ENCODE peak calls at places on chromosomes 12 and 14, in six cellular contexts. One of them, this sample, is unnamed.
A peak's percentile ranks its signal among the peaks of the same experiment; 100 is the strongest.

GRCh38 chr12:3311027-3311402 is 180.0 kb upstream of the PRMT8 start:
- DNase-seq in T47D: no peak
- DNase-seq in HCT116: peak; percentile 83
- DNase-seq in SK-N-SH: no peak
- DNase-seq in GM12878: no peak
- DNase-seq in K562: no peak
- DNase-seq in this sample: no peak

GRCh38 chr14:105138021-105138541 is 30.5 kb downstream of the JAG2 start:
- DNase-seq in T47D: no peak
- DNase-seq in HCT116: no peak
- DNase-seq in SK-N-SH: peak; percentile 26
- DNase-seq in GM12878: no peak
- DNase-seq in K562: no peak
- DNase-seq in this sample: no peak

GRCh38 chr12:132459270-132459669 is 30.7 kb upstream of the FBRSL1 start:
- DNase-seq in T47D: peak; percentile 41
- DNase-seq in HCT116: no peak
- DNase-seq in SK-N-SH: no peak
- DNase-seq in GM12878: no peak
- DNase-seq in K562: no peak
- DNase-seq in this sample: no peak

GRCh38 chr14:98210045-98210678 is 1061.8 kb downstream of the BCL11B start:
- DNase-seq in T47D: no peak
- DNase-seq in HCT116: no peak
- DNase-seq in SK-N-SH: no peak
- DNase-seq in GM12878: no peak
- DNase-seq in K562: no peak
- DNase-seq in this sample: no peak

GRCh38 chr14:68792022-68792829 is 641 bp downstream of the ZFP36L1 start:
- DNase-seq in T47D: peak; percentile 75
- DNase-seq in HCT116: no peak
- DNase-seq in SK-N-SH: no peak
- DNase-seq in GM12878: no peak
- DNase-seq in K562: peak; percentile 26
- DNase-seq in this sample: no peak

GRCh38 chr14:29607129-29607528 is 320.5 kb downstream of the PRKD1 start:
- DNase-seq in T47D: no peak
- DNase-seq in HCT116: no peak
- DNase-seq in SK-N-SH: no peak
- DNase-seq in GM12878: no peak
- DNase-seq in K562: no peak
- DNase-seq in this sample: no peak

GRCh38 chr12:119314290-119314689 is 20.2 kb upstream of the CCDC60 start:
- DNase-seq in T47D: no peak
- DNase-seq in HCT116: no peak
- DNase-seq in SK-N-SH: no peak
- DNase-seq in GM12878: no peak
- DNase-seq in K562: peak; percentile 69
- DNase-seq in this sample: no peak

GRCh38 chr12:94336201-94336915 is 123.3 kb downstream of the CEP83 start:
- DNase-seq in T47D: no peak
- DNase-seq in HCT116: no peak
- DNase-seq in SK-N-SH: no peak
- DNase-seq in GM12878: no peak
- DNase-seq in K562: no peak
- DNase-seq in this sample: no peak

GRCh38 chr12:67804168-67804567 is 155.6 kb downstream of the DYRK2 start:
- DNase-seq in T47D: no peak
- DNase-seq in HCT116: no peak
- DNase-seq in SK-N-SH: no peak
- DNase-seq in GM12878: no peak
- DNase-seq in K562: no peak
- DNase-seq in this sample: no peak

GRCh38 chr14:98886982-98887381 is 385.0 kb downstream of the BCL11B start:
- DNase-seq in T47D: no peak
- DNase-seq in HCT116: no peak
- DNase-seq in SK-N-SH: no peak
- DNase-seq in GM12878: no peak
- DNase-seq in K562: no peak
- DNase-seq in this sample: no peak

GRCh38 chr12:52434096-52434733 is at the start of gene KRT75:
- DNase-seq in T47D: no peak
- DNase-seq in HCT116: no peak
- DNase-seq in SK-N-SH: no peak
- DNase-seq in GM12878: no peak
- DNase-seq in K562: no peak
- DNase-seq in this sample: no peak

GRCh38 chr12:93860659-93861373 is 183.6 kb downstream of the CRADD start:
- DNase-seq in T47D: peak; percentile 16
- DNase-seq in HCT116: no peak
- DNase-seq in SK-N-SH: no peak
- DNase-seq in GM12878: no peak
- DNase-seq in K562: no peak
- DNase-seq in this sample: no peak

GRCh38 chr12:2574536-2574935 is 220.2 kb upstream of the FKBP4 start:
- DNase-seq in T47D: no peak
- DNase-seq in HCT116: no peak
- DNase-seq in SK-N-SH: no peak
- DNase-seq in GM12878: no peak
- DNase-seq in K562: no peak
- DNase-seq in this sample: no peak

GRCh38 chr14:58826845-58827686 is 189.3 kb downstream of the DACT1 start:
- DNase-seq in T47D: peak; percentile 39
- DNase-seq in HCT116: no peak
- DNase-seq in SK-N-SH: no peak
- DNase-seq in GM12878: no peak
- DNase-seq in K562: peak; percentile 8
- DNase-seq in this sample: no peak

GRCh38 chr12:65123435-65124063 is 2.4 kb upstream of the WIF1 start:
- DNase-seq in T47D: peak; percentile 54
- DNase-seq in HCT116: no peak
- DNase-seq in SK-N-SH: peak; percentile 15
- DNase-seq in GM12878: peak; percentile 8
- DNase-seq in K562: no peak
- DNase-seq in this sample: no peak

GRCh38 chr12:132631357-132632065 is 12.9 kb downstream of the P2RX2 start:
- DNase-seq in T47D: no peak
- DNase-seq in HCT116: no peak
- DNase-seq in SK-N-SH: no peak
- DNase-seq in GM12878: no peak
- DNase-seq in K562: no peak
- DNase-seq in this sample: no peak

GRCh38 chr14:91154851-91155625 is 41.2 kb downstream of the DGLUCY start:
- DNase-seq in T47D: peak; percentile 69
- DNase-seq in HCT116: peak; percentile 29
- DNase-seq in SK-N-SH: peak; percentile 40
- DNase-seq in GM12878: no peak
- DNase-seq in K562: peak; percentile 27
- DNase-seq in this sample: no peak

GRCh38 chr14:60722163-60722835 is 1.9 kb downstream of the SIX4 start:
- DNase-seq in T47D: peak; percentile 74
- DNase-seq in HCT116: no peak
- DNase-seq in SK-N-SH: peak; percentile 58
- DNase-seq in GM12878: no peak
- DNase-seq in K562: peak; percentile 18
- DNase-seq in this sample: peak; percentile 82

GRCh38 chr14:27608377-27608776 is 1010.5 kb upstream of the NOVA1 start:
- DNase-seq in T47D: peak; percentile 36
- DNase-seq in HCT116: no peak
- DNase-seq in SK-N-SH: no peak
- DNase-seq in GM12878: no peak
- DNase-seq in K562: no peak
- DNase-seq in this sample: no peak

GRCh38 chr12:58368001-58368400 is 426.6 kb downstream of the ATP23 start:
- DNase-seq in T47D: no peak
- DNase-seq in HCT116: no peak
- DNase-seq in SK-N-SH: no peak
- DNase-seq in GM12878: no peak
- DNase-seq in K562: no peak
- DNase-seq in this sample: no peak

GRCh38 chr12:46303039-46303666 is 34.3 kb upstream of the SLC38A1 start:
- DNase-seq in T47D: peak; percentile 72
- DNase-seq in HCT116: peak; percentile 18
- DNase-seq in SK-N-SH: peak; percentile 54
- DNase-seq in GM12878: peak; percentile 2
- DNase-seq in K562: peak; percentile 74
- DNase-seq in this sample: no peak
- TF ChIP-seq JUND in T47D: no peak
- TF ChIP-seq JUND in HCT116: no peak
- TF ChIP-seq JUND in SK-N-SH: no peak
- TF ChIP-seq JUND in GM12878: no peak
- TF ChIP-seq JUND in K562: no peak
- TF ChIP-seq JUND in this sample: no peak

GRCh38 chr14:72186461-72187035 is 254.3 kb downstream of the RGS6 start:
- DNase-seq in T47D: no peak
- DNase-seq in HCT116: no peak
- DNase-seq in SK-N-SH: no peak
- DNase-seq in GM12878: no peak
- DNase-seq in K562: no peak
- DNase-seq in this sample: no peak
- TF ChIP-seq JUND in T47D: no peak
- TF ChIP-seq JUND in HCT116: no peak
- TF ChIP-seq JUND in SK-N-SH: no peak
- TF ChIP-seq JUND in GM12878: no peak
- TF ChIP-seq JUND in K562: no peak
- TF ChIP-seq JUND in this sample: no peak

GRCh38 chr12:107405436-107405835 is 280.2 kb upstream of the PWP1 start:
- DNase-seq in T47D: no peak
- DNase-seq in HCT116: no peak
- DNase-seq in SK-N-SH: peak; percentile 60
- DNase-seq in GM12878: no peak
- DNase-seq in K562: no peak
- DNase-seq in this sample: no peak
- TF ChIP-seq JUND in T47D: no peak
- TF ChIP-seq JUND in HCT116: no peak
- TF ChIP-seq JUND in SK-N-SH: no peak
- TF ChIP-seq JUND in GM12878: no peak
- TF ChIP-seq JUND in K562: no peak
- TF ChIP-seq JUND in this sample: no peak

DNA sequence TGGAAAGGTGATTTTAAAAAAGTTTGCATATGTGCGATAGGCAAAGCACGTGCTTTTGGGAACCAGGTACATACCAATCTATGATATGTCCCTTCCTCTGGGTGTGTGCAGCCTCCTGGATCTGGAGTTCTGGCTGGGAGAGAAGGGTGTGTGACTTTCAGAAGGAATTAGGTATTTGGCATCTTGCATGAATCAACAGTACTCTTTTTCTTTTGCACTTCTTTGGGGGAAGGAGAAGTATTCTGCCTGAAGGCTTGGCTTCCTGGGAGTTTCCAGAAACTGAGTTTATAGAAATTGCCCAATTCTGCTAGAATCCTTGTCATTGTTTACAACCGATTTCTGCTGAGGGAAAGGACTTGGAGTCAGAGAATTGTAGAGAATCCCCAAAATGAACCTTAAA is 2.9 kb upstream of the CLMN start:
- DNase-seq in T47D: no peak
- DNase-seq in HCT116: no peak
- DNase-seq in SK-N-SH: no peak
- DNase-seq in GM12878: no peak
- DNase-seq in K562: no peak
- DNase-seq in this sample: no peak
- TF ChIP-seq JUND in T47D: no peak
- TF ChIP-seq JUND in HCT116: no peak
- TF ChIP-seq JUND in SK-N-SH: no peak
- TF ChIP-seq JUND in GM12878: no peak
- TF ChIP-seq JUND in K562: no peak
- TF ChIP-seq JUND in this sample: no peak

GRCh38 chr12:18224745-18225144 is 36.6 kb upstream of the PIK3C2G start:
- DNase-seq in T47D: peak; percentile 61
- DNase-seq in HCT116: peak; percentile 26
- DNase-seq in SK-N-SH: peak; percentile 1
- DNase-seq in GM12878: no peak
- DNase-seq in K562: no peak
- DNase-seq in this sample: peak; percentile 10
- TF ChIP-seq JUND in T47D: no peak
- TF ChIP-seq JUND in HCT116: no peak
- TF ChIP-seq JUND in SK-N-SH: no peak
- TF ChIP-seq JUND in GM12878: no peak
- TF ChIP-seq JUND in K562: no peak
- TF ChIP-seq JUND in this sample: no peak

DNA sequence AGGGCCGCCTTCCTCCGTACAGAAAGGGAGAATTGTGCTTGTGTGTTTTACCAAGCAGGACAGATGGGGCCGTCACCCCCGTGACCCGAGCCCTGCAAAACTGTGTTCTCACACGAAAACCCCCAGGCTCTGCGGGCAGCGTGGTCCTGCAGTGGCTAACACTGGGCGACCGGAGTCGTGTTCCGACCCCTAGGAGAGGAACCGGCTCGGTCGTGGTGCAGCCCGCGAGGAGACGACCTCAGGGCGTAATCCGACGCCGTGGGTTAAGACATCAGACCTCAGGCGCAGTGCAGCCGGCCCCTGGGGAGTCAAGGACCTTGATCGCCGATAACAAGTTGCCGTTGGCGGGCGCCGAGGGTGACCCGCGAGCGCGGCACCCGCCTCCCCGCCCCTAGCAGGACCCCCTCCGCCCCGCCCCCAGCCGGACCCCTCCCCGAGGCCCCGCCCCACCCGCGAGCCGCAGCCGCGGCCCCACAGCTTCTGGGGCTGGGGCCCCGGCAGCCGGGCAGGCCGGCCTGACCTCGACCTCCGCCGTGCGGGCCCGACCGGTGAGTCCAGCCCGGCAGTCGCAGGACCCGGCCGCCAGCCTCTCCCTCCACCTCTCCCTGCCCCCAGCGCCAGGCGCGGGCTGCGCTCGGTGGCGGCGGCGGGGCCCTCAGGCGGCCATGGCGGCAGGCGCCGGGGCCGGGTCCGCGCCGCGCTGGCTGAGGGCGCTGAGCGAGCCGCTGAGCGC is at the start of gene CHPT1:
- DNase-seq in T47D: peak; percentile 69
- DNase-seq in HCT116: no peak
- DNase-seq in SK-N-SH: peak; percentile 92
- DNase-seq in GM12878: no peak
- DNase-seq in K562: peak; percentile 95
- DNase-seq in this sample: peak; percentile 82
- TF ChIP-seq JUND in T47D: no peak
- TF ChIP-seq JUND in HCT116: no peak
- TF ChIP-seq JUND in SK-N-SH: no peak
- TF ChIP-seq JUND in GM12878: no peak
- TF ChIP-seq JUND in K562: no peak
- TF ChIP-seq JUND in this sample: no peak

GRCh38 chr12:109831365-109831764 is 1.8 kb downstream of the TRPV4 start:
- DNase-seq in T47D: no peak
- DNase-seq in HCT116: no peak
- DNase-seq in SK-N-SH: no peak
- DNase-seq in GM12878: no peak
- DNase-seq in K562: no peak
- DNase-seq in this sample: no peak
- TF ChIP-seq JUND in T47D: no peak
- TF ChIP-seq JUND in HCT116: no peak
- TF ChIP-seq JUND in SK-N-SH: no peak
- TF ChIP-seq JUND in GM12878: no peak
- TF ChIP-seq JUND in K562: no peak
- TF ChIP-seq JUND in this sample: no peak

This sample was measured in H1.